ENCODE peak calls at places on chromosomes 3 and 15, in seven cellular contexts. One of them, this sample, is unnamed.

GRCh38 chr3:172289583-172289982 is 158.7 kb downstream of the GHSR start:
- DNase-seq in HS-27A: no peak
- DNase-seq in AG04450: no peak
- DNase-seq in ACHN: no peak
- DNase-seq in HTR-8/SVneo: no peak
- DNase-seq in activated CD4-positive, alpha-beta T cell treated with anti-CD3 and anti-CD28 coated beads, Interleukin-2, amount 50 U/mL, for 48 hours: no peak
- DNase-seq in amygdala: no peak
- DNase-seq in this sample: no peak

GRCh38 chr15:100721758-100722550 is 119.6 kb downstream of the ASB7 start:
- DNase-seq in HS-27A: peak; percentile 97
- DNase-seq in AG04450: peak; percentile 97
- DNase-seq in ACHN: peak; percentile 97
- DNase-seq in HTR-8/SVneo: peak; percentile 83
- DNase-seq in activated CD4-positive, alpha-beta T cell treated with anti-CD3 and anti-CD28 coated beads, Interleukin-2, amount 50 U/mL, for 48 hours: no peak
- DNase-seq in amygdala: no peak
- DNase-seq in this sample: no peak

GRCh38 chr3:111831840-111832239 is 27.2 kb upstream of the PHLDB2 start:
- DNase-seq in HS-27A: no peak
- DNase-seq in AG04450: no peak
- DNase-seq in ACHN: peak; percentile 22
- DNase-seq in HTR-8/SVneo: no peak
- DNase-seq in activated CD4-positive, alpha-beta T cell treated with anti-CD3 and anti-CD28 coated beads, Interleukin-2, amount 50 U/mL, for 48 hours: peak; percentile 5
- DNase-seq in amygdala: no peak
- DNase-seq in this sample: peak; percentile 16

GRCh38 chr15:96243701-96244100 is 86.8 kb upstream of the NR2F2 start:
- DNase-seq in HS-27A: no peak
- DNase-seq in AG04450: no peak
- DNase-seq in ACHN: no peak
- DNase-seq in HTR-8/SVneo: no peak
- DNase-seq in activated CD4-positive, alpha-beta T cell treated with anti-CD3 and anti-CD28 coated beads, Interleukin-2, amount 50 U/mL, for 48 hours: no peak
- DNase-seq in amygdala: no peak
- DNase-seq in this sample: no peak

GRCh38 chr15:29172742-29173725 is 96.6 kb downstream of the NSMCE3 start:
- DNase-seq in HS-27A: no peak
- DNase-seq in AG04450: no peak
- DNase-seq in ACHN: no peak
- DNase-seq in HTR-8/SVneo: no peak
- DNase-seq in activated CD4-positive, alpha-beta T cell treated with anti-CD3 and anti-CD28 coated beads, Interleukin-2, amount 50 U/mL, for 48 hours: no peak
- DNase-seq in amygdala: no peak
- DNase-seq in this sample: no peak

GRCh38 chr15:97200161-97200560 is 760.3 kb upstream of the ARRDC4 start:
- DNase-seq in HS-27A: no peak
- DNase-seq in AG04450: no peak
- DNase-seq in ACHN: no peak
- DNase-seq in HTR-8/SVneo: no peak
- DNase-seq in activated CD4-positive, alpha-beta T cell treated with anti-CD3 and anti-CD28 coated beads, Interleukin-2, amount 50 U/mL, for 48 hours: no peak
- DNase-seq in amygdala: no peak
- DNase-seq in this sample: no peak

GRCh38 chr15:66831801-66832390 is 129.9 kb downstream of the SMAD6 start:
- DNase-seq in HS-27A: no peak
- DNase-seq in AG04450: no peak
- DNase-seq in ACHN: no peak
- DNase-seq in HTR-8/SVneo: no peak
- DNase-seq in activated CD4-positive, alpha-beta T cell treated with anti-CD3 and anti-CD28 coated beads, Interleukin-2, amount 50 U/mL, for 48 hours: no peak
- DNase-seq in amygdala: no peak
- DNase-seq in this sample: no peak

GRCh38 chr3:178785961-178786360 is 249.7 kb downstream of the KCNMB2 start:
- DNase-seq in HS-27A: no peak
- DNase-seq in AG04450: no peak
- DNase-seq in ACHN: no peak
- DNase-seq in HTR-8/SVneo: no peak
- DNase-seq in activated CD4-positive, alpha-beta T cell treated with anti-CD3 and anti-CD28 coated beads, Interleukin-2, amount 50 U/mL, for 48 hours: no peak
- DNase-seq in amygdala: no peak
- DNase-seq in this sample: no peak

GRCh38 chr3:13019243-13019701 is 54.0 kb downstream of the IQSEC1 start:
- DNase-seq in HS-27A: no peak
- DNase-seq in AG04450: peak; percentile 71
- DNase-seq in ACHN: no peak
- DNase-seq in HTR-8/SVneo: peak; percentile 50
- DNase-seq in activated CD4-positive, alpha-beta T cell treated with anti-CD3 and anti-CD28 coated beads, Interleukin-2, amount 50 U/mL, for 48 hours: no peak
- DNase-seq in amygdala: no peak
- DNase-seq in this sample: no peak

GRCh38 chr3:9746330-9746729 is 3.4 kb upstream of the OGG1 start:
- DNase-seq in HS-27A: no peak
- DNase-seq in AG04450: peak; percentile 85
- DNase-seq in ACHN: peak; percentile 46
- DNase-seq in HTR-8/SVneo: no peak
- DNase-seq in activated CD4-positive, alpha-beta T cell treated with anti-CD3 and anti-CD28 coated beads, Interleukin-2, amount 50 U/mL, for 48 hours: no peak
- DNase-seq in amygdala: no peak
- DNase-seq in this sample: no peak

GRCh38 chr3:182920515-182921084 is 59.7 kb downstream of the DCUN1D1 start:
- DNase-seq in HS-27A: no peak
- DNase-seq in AG04450: no peak
- DNase-seq in ACHN: no peak
- DNase-seq in HTR-8/SVneo: no peak
- DNase-seq in activated CD4-positive, alpha-beta T cell treated with anti-CD3 and anti-CD28 coated beads, Interleukin-2, amount 50 U/mL, for 48 hours: no peak
- DNase-seq in amygdala: no peak
- DNase-seq in this sample: no peak

GRCh38 chr3:45947361-45947760 is 4.1 kb downstream of the CXCR6 start:
- DNase-seq in HS-27A: no peak
- DNase-seq in AG04450: no peak
- DNase-seq in ACHN: no peak
- DNase-seq in HTR-8/SVneo: no peak
- DNase-seq in activated CD4-positive, alpha-beta T cell treated with anti-CD3 and anti-CD28 coated beads, Interleukin-2, amount 50 U/mL, for 48 hours: no peak
- DNase-seq in amygdala: no peak
- DNase-seq in this sample: no peak

GRCh38 chr15:58053236-58054153 is 12.0 kb downstream of the ALDH1A2 start:
- DNase-seq in HS-27A: no peak
- DNase-seq in AG04450: no peak
- DNase-seq in ACHN: no peak
- DNase-seq in HTR-8/SVneo: no peak
- DNase-seq in activated CD4-positive, alpha-beta T cell treated with anti-CD3 and anti-CD28 coated beads, Interleukin-2, amount 50 U/mL, for 48 hours: no peak
- DNase-seq in amygdala: no peak
- DNase-seq in this sample: no peak

GRCh38 chr3:30467596-30468238 is 138.7 kb upstream of the TGFBR2 start:
- DNase-seq in HS-27A: no peak
- DNase-seq in AG04450: no peak
- DNase-seq in ACHN: no peak
- DNase-seq in HTR-8/SVneo: no peak
- DNase-seq in activated CD4-positive, alpha-beta T cell treated with anti-CD3 and anti-CD28 coated beads, Interleukin-2, amount 50 U/mL, for 48 hours: no peak
- DNase-seq in amygdala: no peak
- DNase-seq in this sample: no peak

GRCh38 chr15:34773013-34773412 is 18.2 kb upstream of the GJD2 start:
- DNase-seq in HS-27A: no peak
- DNase-seq in AG04450: no peak
- DNase-seq in ACHN: no peak
- DNase-seq in HTR-8/SVneo: no peak
- DNase-seq in activated CD4-positive, alpha-beta T cell treated with anti-CD3 and anti-CD28 coated beads, Interleukin-2, amount 50 U/mL, for 48 hours: no peak
- DNase-seq in amygdala: no peak
- DNase-seq in this sample: no peak

GRCh38 chr3:124812291-124813265 is 74.6 kb downstream of the ITGB5 start:
- DNase-seq in HS-27A: peak; percentile 95
- DNase-seq in AG04450: peak; percentile 95
- DNase-seq in ACHN: peak; percentile 85
- DNase-seq in HTR-8/SVneo: peak; percentile 42
- DNase-seq in activated CD4-positive, alpha-beta T cell treated with anti-CD3 and anti-CD28 coated beads, Interleukin-2, amount 50 U/mL, for 48 hours: no peak
- DNase-seq in amygdala: no peak
- DNase-seq in this sample: no peak

GRCh38 chr15:39213385-39213840 is 367.5 kb upstream of the THBS1 start:
- DNase-seq in HS-27A: peak; percentile 99
- DNase-seq in AG04450: peak; percentile 95
- DNase-seq in ACHN: no peak
- DNase-seq in HTR-8/SVneo: peak; percentile 62
- DNase-seq in activated CD4-positive, alpha-beta T cell treated with anti-CD3 and anti-CD28 coated beads, Interleukin-2, amount 50 U/mL, for 48 hours: no peak
- DNase-seq in amygdala: no peak
- DNase-seq in this sample: no peak

GRCh38 chr15:41013698-41014414 is 60.6 kb downstream of the CHAC1 start:
- DNase-seq in HS-27A: no peak
- DNase-seq in AG04450: peak; percentile 59
- DNase-seq in ACHN: no peak
- DNase-seq in HTR-8/SVneo: no peak
- DNase-seq in activated CD4-positive, alpha-beta T cell treated with anti-CD3 and anti-CD28 coated beads, Interleukin-2, amount 50 U/mL, for 48 hours: no peak
- DNase-seq in amygdala: no peak
- DNase-seq in this sample: no peak

GRCh38 chr3:156207802-156208685 is 87.7 kb downstream of the KCNAB1 start:
- DNase-seq in HS-27A: peak; percentile 64
- DNase-seq in AG04450: peak; percentile 32
- DNase-seq in ACHN: no peak
- DNase-seq in HTR-8/SVneo: no peak
- DNase-seq in activated CD4-positive, alpha-beta T cell treated with anti-CD3 and anti-CD28 coated beads, Interleukin-2, amount 50 U/mL, for 48 hours: no peak
- DNase-seq in amygdala: no peak
- DNase-seq in this sample: no peak

GRCh38 chr3:63067999-63068645 is 192.9 kb upstream of the CADPS start:
- DNase-seq in HS-27A: no peak
- DNase-seq in AG04450: no peak
- DNase-seq in ACHN: peak; percentile 47
- DNase-seq in HTR-8/SVneo: no peak
- DNase-seq in activated CD4-positive, alpha-beta T cell treated with anti-CD3 and anti-CD28 coated beads, Interleukin-2, amount 50 U/mL, for 48 hours: no peak
- DNase-seq in amygdala: no peak
- DNase-seq in this sample: no peak

GRCh38 chr3:73136941-73137340 is 75.5 kb downstream of the EBLN2 start:
- DNase-seq in HS-27A: no peak
- DNase-seq in AG04450: no peak
- DNase-seq in ACHN: no peak
- DNase-seq in HTR-8/SVneo: no peak
- DNase-seq in activated CD4-positive, alpha-beta T cell treated with anti-CD3 and anti-CD28 coated beads, Interleukin-2, amount 50 U/mL, for 48 hours: no peak
- DNase-seq in amygdala: no peak
- DNase-seq in this sample: no peak

GRCh38 chr3:102113421-102114041 is 264.2 kb downstream of the NFKBIZ start:
- DNase-seq in HS-27A: no peak
- DNase-seq in AG04450: no peak
- DNase-seq in ACHN: peak; percentile 96
- DNase-seq in HTR-8/SVneo: no peak
- DNase-seq in activated CD4-positive, alpha-beta T cell treated with anti-CD3 and anti-CD28 coated beads, Interleukin-2, amount 50 U/mL, for 48 hours: no peak
- DNase-seq in amygdala: no peak
- DNase-seq in this sample: no peak

GRCh38 chr3:10285742-10286524 is 6.8 kb downstream of the GHRL start:
- DNase-seq in HS-27A: no peak
- DNase-seq in AG04450: no peak
- DNase-seq in ACHN: no peak
- DNase-seq in HTR-8/SVneo: no peak
- DNase-seq in activated CD4-positive, alpha-beta T cell treated with anti-CD3 and anti-CD28 coated beads, Interleukin-2, amount 50 U/mL, for 48 hours: no peak
- DNase-seq in amygdala: no peak
- DNase-seq in this sample: no peak

GRCh38 chr3:147393261-147393964 is 12.9 kb downstream of the ZIC4 start:
- DNase-seq in HS-27A: no peak
- DNase-seq in AG04450: no peak
- DNase-seq in ACHN: no peak
- DNase-seq in HTR-8/SVneo: no peak
- DNase-seq in activated CD4-positive, alpha-beta T cell treated with anti-CD3 and anti-CD28 coated beads, Interleukin-2, amount 50 U/mL, for 48 hours: no peak
- DNase-seq in amygdala: peak; percentile 72
- DNase-seq in this sample: no peak

GRCh38 chr3:47013231-47013630 is 33.8 kb downstream of the NBEAL2 start:
- DNase-seq in HS-27A: no peak
- DNase-seq in AG04450: no peak
- DNase-seq in ACHN: no peak
- DNase-seq in HTR-8/SVneo: no peak
- DNase-seq in activated CD4-positive, alpha-beta T cell treated with anti-CD3 and anti-CD28 coated beads, Interleukin-2, amount 50 U/mL, for 48 hours: no peak
- DNase-seq in amygdala: no peak
- DNase-seq in this sample: no peak

GRCh38 chr15:39172380-39173281 is 408.2 kb upstream of the THBS1 start:
- DNase-seq in HS-27A: peak; percentile 83
- DNase-seq in AG04450: no peak
- DNase-seq in ACHN: peak; percentile 76
- DNase-seq in HTR-8/SVneo: no peak
- DNase-seq in activated CD4-positive, alpha-beta T cell treated with anti-CD3 and anti-CD28 coated beads, Interleukin-2, amount 50 U/mL, for 48 hours: no peak
- DNase-seq in amygdala: peak; percentile 37
- DNase-seq in this sample: no peak

GRCh38 chr3:172836390-172836997 is 86.0 kb downstream of the ECT2 start:
- DNase-seq in HS-27A: no peak
- DNase-seq in AG04450: no peak
- DNase-seq in ACHN: peak; percentile 48
- DNase-seq in HTR-8/SVneo: peak; percentile 34
- DNase-seq in activated CD4-positive, alpha-beta T cell treated with anti-CD3 and anti-CD28 coated beads, Interleukin-2, amount 50 U/mL, for 48 hours: no peak
- DNase-seq in amygdala: no peak
- DNase-seq in this sample: no peak

GRCh38 chr3:166962911-166963310 is 417.2 kb downstream of the ZBBX start:
- DNase-seq in HS-27A: no peak
- DNase-seq in AG04450: no peak
- DNase-seq in ACHN: no peak
- DNase-seq in HTR-8/SVneo: no peak
- DNase-seq in activated CD4-positive, alpha-beta T cell treated with anti-CD3 and anti-CD28 coated beads, Interleukin-2, amount 50 U/mL, for 48 hours: no peak
- DNase-seq in amygdala: no peak
- DNase-seq in this sample: no peak

This sample was measured in T-helper 2 cell treated with Interferon-gamma antibody and Interleukin-4, amounts not matched to agents 5 μg/mL and 100 μg/mL, for 36 hours.